ENCODE peak calls at places on chromosomes 7 and 10, in ten cellular contexts. One of them, this sample, is unnamed.

GRCh38 chr10:46558411-46559185 is 2.1 kb upstream of the GPRIN2 start:
- DNase-seq in OCI-LY7: no peak
- DNase-seq in hepatocyte: no peak
- DNase-seq in SK-N-SH: no peak
- DNase-seq in GM23338: no peak
- DNase-seq in HCT116: no peak
- DNase-seq in MM.1S: peak; percentile 4
- DNase-seq in GM23248: no peak
- DNase-seq in PC-9: peak; percentile 51
- DNase-seq in Karpas-422: no peak
- DNase-seq in this sample: no peak

GRCh38 chr10:84890701-84891100 is 562.3 kb downstream of the CCSER2 start:
- DNase-seq in SK-N-SH: no peak
- DNase-seq in MM.1S: no peak
- DNase-seq in OCI-LY7: no peak
- DNase-seq in GM23248: no peak
- DNase-seq in HCT116: no peak
- DNase-seq in Karpas-422: no peak
- DNase-seq in hepatocyte: no peak
- DNase-seq in PC-9: no peak
- DNase-seq in GM23338: no peak
- DNase-seq in this sample: no peak

GRCh38 chr10:96585726-96586418 is 940 bp downstream of the TM9SF3 start:
- DNase-seq in OCI-LY7: peak; percentile 50
- DNase-seq in Karpas-422: peak; percentile 47
- DNase-seq in MM.1S: peak; percentile 51
- DNase-seq in PC-9: peak; percentile 36
- DNase-seq in hepatocyte: peak; percentile 61
- DNase-seq in GM23248: peak; percentile 59
- DNase-seq in GM23338: peak; percentile 18
- DNase-seq in HCT116: no peak
- DNase-seq in SK-N-SH: no peak
- DNase-seq in this sample: peak; percentile 6

GRCh38 chr7:149385195-149385955 is 75.5 kb downstream of the ZNF777 start:
- DNase-seq in Karpas-422: no peak
- DNase-seq in GM23248: no peak
- DNase-seq in MM.1S: no peak
- DNase-seq in OCI-LY7: no peak
- DNase-seq in hepatocyte: no peak
- DNase-seq in GM23338: no peak
- DNase-seq in SK-N-SH: peak; percentile 33
- DNase-seq in PC-9: no peak
- DNase-seq in HCT116: no peak
- DNase-seq in this sample: no peak

GRCh38 chr7:24825931-24826661 is 68.8 kb upstream of the GSDME start:
- DNase-seq in PC-9: peak; percentile 98
- DNase-seq in OCI-LY7: no peak
- DNase-seq in Karpas-422: no peak
- DNase-seq in GM23338: peak; percentile 53
- DNase-seq in hepatocyte: peak; percentile 84
- DNase-seq in GM23248: peak; percentile 78
- DNase-seq in HCT116: peak; percentile 93
- DNase-seq in MM.1S: no peak
- DNase-seq in SK-N-SH: no peak
- DNase-seq in this sample: peak; percentile 94

GRCh38 chr7:133676805-133677370 is 424.0 kb downstream of the EXOC4 start:
- DNase-seq in SK-N-SH: no peak
- DNase-seq in HCT116: no peak
- DNase-seq in PC-9: no peak
- DNase-seq in MM.1S: no peak
- DNase-seq in OCI-LY7: no peak
- DNase-seq in GM23338: no peak
- DNase-seq in GM23248: peak; percentile 37
- DNase-seq in Karpas-422: no peak
- DNase-seq in hepatocyte: no peak
- DNase-seq in this sample: no peak

GRCh38 chr10:91652364-91652763 is 19.5 kb upstream of the PPP1R3C start:
- DNase-seq in SK-N-SH: no peak
- DNase-seq in GM23338: no peak
- DNase-seq in hepatocyte: peak; percentile 61
- DNase-seq in GM23248: peak; percentile 97
- DNase-seq in PC-9: peak; percentile 72
- DNase-seq in Karpas-422: no peak
- DNase-seq in OCI-LY7: no peak
- DNase-seq in MM.1S: no peak
- DNase-seq in HCT116: peak; percentile 86
- DNase-seq in this sample: peak; percentile 78

GRCh38 chr10:110010076-110011069 is 2.6 kb downstream of the ADD3 start:
- DNase-seq in HCT116: no peak
- DNase-seq in PC-9: no peak
- DNase-seq in Karpas-422: no peak
- DNase-seq in SK-N-SH: no peak
- DNase-seq in hepatocyte: no peak
- DNase-seq in GM23248: no peak
- DNase-seq in MM.1S: peak; percentile 81
- DNase-seq in OCI-LY7: peak; percentile 51
- DNase-seq in GM23338: no peak
- DNase-seq in this sample: no peak

GRCh38 chr7:45203947-45204445 is 46.4 kb downstream of the RAMP3 start:
- DNase-seq in MM.1S: peak; percentile 88
- DNase-seq in GM23338: no peak
- DNase-seq in HCT116: no peak
- DNase-seq in Karpas-422: no peak
- DNase-seq in OCI-LY7: no peak
- DNase-seq in hepatocyte: peak; percentile 21
- DNase-seq in GM23248: peak; percentile 57
- DNase-seq in PC-9: no peak
- DNase-seq in SK-N-SH: no peak
- DNase-seq in this sample: no peak

GRCh38 chr7:155974186-155974897 is 162.1 kb upstream of the SHH start:
- DNase-seq in Karpas-422: no peak
- DNase-seq in SK-N-SH: no peak
- DNase-seq in GM23248: no peak
- DNase-seq in PC-9: no peak
- DNase-seq in HCT116: no peak
- DNase-seq in OCI-LY7: no peak
- DNase-seq in hepatocyte: no peak
- DNase-seq in GM23338: no peak
- DNase-seq in MM.1S: no peak
- DNase-seq in this sample: no peak

GRCh38 chr10:62000037-62000603 is 98.6 kb downstream of the ARID5B start:
- DNase-seq in HCT116: no peak
- DNase-seq in GM23338: no peak
- DNase-seq in Karpas-422: no peak
- DNase-seq in SK-N-SH: no peak
- DNase-seq in OCI-LY7: peak; percentile 85
- DNase-seq in hepatocyte: no peak
- DNase-seq in GM23248: no peak
- DNase-seq in MM.1S: no peak
- DNase-seq in PC-9: no peak
- DNase-seq in this sample: no peak

GRCh38 chr10:47351899-47352815 is 4.0 kb downstream of the RBP3 start:
- DNase-seq in GM23248: no peak
- DNase-seq in OCI-LY7: no peak
- DNase-seq in Karpas-422: no peak
- DNase-seq in hepatocyte: no peak
- DNase-seq in HCT116: no peak
- DNase-seq in PC-9: no peak
- DNase-seq in MM.1S: no peak
- DNase-seq in SK-N-SH: no peak
- DNase-seq in GM23338: no peak
- DNase-seq in this sample: no peak

DNA sequence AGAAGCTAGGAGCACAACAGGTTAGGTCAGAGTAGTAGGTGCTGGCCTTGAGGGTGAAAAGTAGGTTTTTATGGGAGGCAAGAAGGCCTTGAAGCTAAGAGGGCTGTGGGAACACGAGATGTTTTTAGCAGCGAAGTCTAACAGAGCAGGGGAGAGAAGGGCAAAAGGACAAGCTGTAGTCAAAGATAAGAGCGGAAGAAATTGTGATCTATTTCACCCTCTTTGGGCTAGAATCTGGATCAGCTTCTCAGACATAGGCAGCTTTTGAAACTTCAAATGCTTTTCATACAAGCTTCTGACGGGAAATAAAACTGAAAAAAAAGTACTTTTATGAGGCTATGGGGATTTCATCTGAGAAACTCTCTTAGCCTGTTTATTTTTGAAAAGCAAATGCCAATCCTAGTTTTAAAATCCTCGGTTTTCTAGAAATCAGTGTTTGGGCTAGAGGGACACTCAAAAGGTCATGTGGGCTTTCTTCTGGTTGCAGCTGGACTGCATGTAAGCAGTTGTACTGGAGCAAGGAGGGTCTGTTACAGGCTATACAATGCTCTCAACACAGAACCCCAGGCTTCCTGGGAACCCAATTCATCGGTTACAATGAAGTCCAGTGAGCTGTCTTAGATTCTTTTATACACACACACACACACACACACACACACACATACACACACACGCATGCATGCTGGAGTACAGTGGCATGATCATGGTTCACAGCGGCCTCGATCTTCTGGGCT is 83.5 kb downstream of the RNF216 start:
- DNase-seq in PC-9: no peak
- DNase-seq in OCI-LY7: no peak
- DNase-seq in SK-N-SH: no peak
- DNase-seq in hepatocyte: no peak
- DNase-seq in GM23338: no peak
- DNase-seq in MM.1S: no peak
- DNase-seq in Karpas-422: no peak
- DNase-seq in GM23248: no peak
- DNase-seq in HCT116: no peak
- DNase-seq in this sample: no peak
- H3K4me1 ChIP-seq in PC-9: peaks cover 22% of the 10 kb centered on the region
- H3K4me1 ChIP-seq in OCI-LY7: peaks cover 49% of the 10 kb centered on the region
- H3K4me1 ChIP-seq in SK-N-SH: peaks cover 53% of the 10 kb centered on the region
- H3K4me1 ChIP-seq in hepatocyte: peaks cover 65% of the 10 kb centered on the region
- H3K4me1 ChIP-seq in GM23338: no peaks in the 10 kb centered on the region
- H3K4me1 ChIP-seq in MM.1S: peaks cover 38% of the 10 kb centered on the region
- H3K4me1 ChIP-seq in Karpas-422: peaks cover 98% of the 10 kb centered on the region
- H3K4me1 ChIP-seq in GM23248: peaks cover 40% of the 10 kb centered on the region
- H3K4me1 ChIP-seq in HCT116: peaks cover 11% of the 10 kb centered on the region
- H3K4me1 ChIP-seq in this sample: peaks cover 28% of the 10 kb centered on the region

GRCh38 chr7:5230272-5231067 is 40.4 kb downstream of the WIPI2 start:
- DNase-seq in Karpas-422: no peak
- DNase-seq in SK-N-SH: no peak
- DNase-seq in PC-9: no peak
- DNase-seq in HCT116: no peak
- DNase-seq in MM.1S: no peak
- DNase-seq in hepatocyte: no peak
- DNase-seq in OCI-LY7: no peak
- DNase-seq in GM23248: no peak
- DNase-seq in GM23338: no peak
- DNase-seq in this sample: no peak
- H3K4me3 ChIP-seq in Karpas-422: no peak overlapping the region
- H3K4me3 ChIP-seq in SK-N-SH: no peak overlapping the region
- H3K4me3 ChIP-seq in PC-9: no peak overlapping the region
- H3K4me3 ChIP-seq in HCT116: no peak overlapping the region
- H3K4me3 ChIP-seq in MM.1S: no peak overlapping the region
- H3K4me3 ChIP-seq in hepatocyte: no peak overlapping the region
- H3K4me3 ChIP-seq in OCI-LY7: no peak overlapping the region
- H3K4me3 ChIP-seq in GM23248: no peak overlapping the region
- H3K4me3 ChIP-seq in GM23338: no peak overlapping the region
- H3K4me3 ChIP-seq in this sample: no peak overlapping the region

GRCh38 chr10:10959666-10960065 is 58.0 kb upstream of the CELF2 start:
- DNase-seq in SK-N-SH: no peak
- DNase-seq in GM23248: no peak
- DNase-seq in hepatocyte: no peak
- DNase-seq in PC-9: no peak
- DNase-seq in MM.1S: no peak
- DNase-seq in GM23338: no peak
- DNase-seq in HCT116: no peak
- DNase-seq in Karpas-422: no peak
- DNase-seq in OCI-LY7: no peak
- DNase-seq in this sample: no peak

GRCh38 chr10:10961078-10961477 is 56.6 kb upstream of the CELF2 start:
- DNase-seq in SK-N-SH: no peak
- DNase-seq in hepatocyte: no peak
- DNase-seq in Karpas-422: no peak
- DNase-seq in OCI-LY7: no peak
- DNase-seq in GM23338: no peak
- DNase-seq in MM.1S: no peak
- DNase-seq in HCT116: no peak
- DNase-seq in PC-9: no peak
- DNase-seq in GM23248: no peak
- DNase-seq in this sample: no peak

GRCh38 chr10:10956681-10957225 is 60.9 kb upstream of the CELF2 start:
- DNase-seq in MM.1S: no peak
- DNase-seq in OCI-LY7: no peak
- DNase-seq in GM23338: no peak
- DNase-seq in GM23248: no peak
- DNase-seq in Karpas-422: peak; percentile 24
- DNase-seq in SK-N-SH: no peak
- DNase-seq in HCT116: no peak
- DNase-seq in PC-9: no peak
- DNase-seq in hepatocyte: no peak
- DNase-seq in this sample: no peak

GRCh38 chr10:10960534-10960933 is 57.1 kb upstream of the CELF2 start:
- DNase-seq in OCI-LY7: no peak
- DNase-seq in MM.1S: no peak
- DNase-seq in HCT116: no peak
- DNase-seq in Karpas-422: peak; percentile 38
- DNase-seq in hepatocyte: no peak
- DNase-seq in GM23338: no peak
- DNase-seq in GM23248: no peak
- DNase-seq in SK-N-SH: no peak
- DNase-seq in PC-9: no peak
- DNase-seq in this sample: no peak
- H3K9me2 ChIP-seq in OCI-LY7: no peaks in the 10 kb centered on the region
- H3K9me2 ChIP-seq in MM.1S: no peaks in the 10 kb centered on the region
- H3K9me2 ChIP-seq in HCT116: no peaks in the 10 kb centered on the region
- H3K9me2 ChIP-seq in Karpas-422: no peaks in the 10 kb centered on the region
- H3K9me2 ChIP-seq in hepatocyte: no peaks in the 10 kb centered on the region
- H3K9me2 ChIP-seq in GM23338: peaks cover 6% of the 10 kb centered on the region
- H3K9me2 ChIP-seq in GM23248: no peaks in the 10 kb centered on the region
- H3K9me2 ChIP-seq in SK-N-SH: no peaks in the 10 kb centered on the region
- H3K9me2 ChIP-seq in PC-9: no peaks in the 10 kb centered on the region
- H3K9me2 ChIP-seq in this sample: no peaks in the 10 kb centered on the region

DNA sequence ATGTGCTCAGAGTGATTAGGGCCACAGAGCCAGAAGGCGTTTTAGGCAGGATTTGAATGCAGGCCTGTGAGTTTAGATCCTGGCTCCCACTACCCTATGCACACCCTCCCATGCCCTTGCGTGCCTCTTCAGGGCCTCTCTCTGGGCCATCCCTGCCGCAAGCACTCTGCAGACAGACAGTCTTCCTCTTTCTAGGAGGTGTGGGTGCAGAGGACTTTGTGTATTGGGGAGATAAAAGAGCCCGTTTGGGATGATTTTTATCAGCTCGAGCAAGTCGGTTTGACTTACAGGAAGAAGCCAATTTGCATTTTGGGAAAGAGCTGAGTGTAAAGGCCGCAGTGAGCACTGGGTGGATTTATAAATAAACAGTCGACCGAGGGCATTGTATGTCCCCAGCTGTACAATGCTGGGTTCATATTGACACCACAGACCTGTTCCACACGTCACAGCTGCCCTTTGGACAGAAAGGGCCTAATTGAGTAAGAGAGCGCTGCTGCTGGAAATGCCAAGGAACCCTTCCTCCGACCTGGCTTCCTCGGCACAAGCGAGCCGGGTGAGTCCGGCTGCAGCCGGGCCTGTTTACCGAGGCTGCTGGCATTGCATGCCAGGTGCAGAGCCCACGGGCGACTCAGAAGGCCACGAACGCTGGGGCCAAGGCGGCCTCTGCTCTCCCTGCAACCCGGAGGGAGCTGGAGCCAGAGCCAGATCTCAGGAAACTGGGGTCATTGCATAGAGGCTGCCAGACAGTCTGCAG is 25.1 kb downstream of the ZMIZ1 start:
- DNase-seq in GM23248: no peak
- DNase-seq in hepatocyte: peak; percentile 85
- DNase-seq in Karpas-422: peak; percentile 73
- DNase-seq in OCI-LY7: peak; percentile 72
- DNase-seq in GM23338: peak; percentile 25
- DNase-seq in HCT116: no peak
- DNase-seq in MM.1S: no peak
- DNase-seq in SK-N-SH: no peak
- DNase-seq in PC-9: peak; percentile 63
- DNase-seq in this sample: peak; percentile 90
- H3K4me1 ChIP-seq in GM23248: peaks cover 35% of the 10 kb centered on the region
- H3K4me1 ChIP-seq in hepatocyte: peaks cover 28% of the 10 kb centered on the region
- H3K4me1 ChIP-seq in Karpas-422: peaks cover 65% of the 10 kb centered on the region
- H3K4me1 ChIP-seq in OCI-LY7: peaks cover 94% of the 10 kb centered on the region
- H3K4me1 ChIP-seq in GM23338: peaks cover 4% of the 10 kb centered on the region
- H3K4me1 ChIP-seq in HCT116: peaks cover 4% of the 10 kb centered on the region
- H3K4me1 ChIP-seq in MM.1S: peaks cover 8% of the 10 kb centered on the region
- H3K4me1 ChIP-seq in SK-N-SH: peaks cover 87% of the 10 kb centered on the region
- H3K4me1 ChIP-seq in PC-9: peaks cover 10% of the 10 kb centered on the region
- H3K4me1 ChIP-seq in this sample: peaks cover 20% of the 10 kb centered on the region